ENCODE peak calls at places on chromosomes 3 and 15, in five cellular contexts. One of them, this sample, is unnamed.

GRCh38 chr3:163809540-163809993 is 1268.7 kb downstream of the SI start:
- DNase-seq in GM19239: no peak
- DNase-seq in amniotic stem cell: no peak
- DNase-seq in anterior cingulate cortex: no peak
- DNase-seq in NCI-H187 treated with DMSO at 0.1 percent for 48 hours: no peak
- DNase-seq in this sample: no peak

GRCh38 chr3:99131876-99132275 is 230.4 kb upstream of the DCBLD2 start:
- DNase-seq in anterior cingulate cortex: no peak
- DNase-seq in amniotic stem cell: no peak
- DNase-seq in NCI-H187 treated with DMSO at 0.1 percent for 48 hours: no peak
- DNase-seq in GM19239: no peak
- DNase-seq in this sample: no peak

GRCh38 chr15:68796576-68796975 is 24.1 kb downstream of the ANP32A start:
- DNase-seq in anterior cingulate cortex: no peak
- DNase-seq in GM19239: no peak
- DNase-seq in amniotic stem cell: no peak
- DNase-seq in NCI-H187 treated with DMSO at 0.1 percent for 48 hours: no peak
- DNase-seq in this sample: no peak

GRCh38 chr3:18900994-18901393 is 247.3 kb upstream of the KCNH8 start:
- DNase-seq in amniotic stem cell: no peak
- DNase-seq in anterior cingulate cortex: no peak
- DNase-seq in NCI-H187 treated with DMSO at 0.1 percent for 48 hours: no peak
- DNase-seq in GM19239: no peak
- DNase-seq in this sample: no peak

GRCh38 chr15:69615756-69616155 is 163.1 kb downstream of the RPLP1 start:
- DNase-seq in GM19239: no peak
- DNase-seq in NCI-H187 treated with DMSO at 0.1 percent for 48 hours: no peak
- DNase-seq in amniotic stem cell: no peak
- DNase-seq in anterior cingulate cortex: no peak
- DNase-seq in this sample: no peak

GRCh38 chr3:76585794-76586392 is 454.0 kb upstream of the ROBO2 start:
- DNase-seq in amniotic stem cell: peak
- DNase-seq in NCI-H187 treated with DMSO at 0.1 percent for 48 hours: no peak
- DNase-seq in anterior cingulate cortex: no peak
- DNase-seq in GM19239: no peak
- DNase-seq in this sample: no peak

GRCh38 chr3:149895339-149895738 is 75.4 kb downstream of the PFN2 start:
- DNase-seq in amniotic stem cell: no peak
- DNase-seq in anterior cingulate cortex: no peak
- DNase-seq in NCI-H187 treated with DMSO at 0.1 percent for 48 hours: no peak
- DNase-seq in GM19239: no peak
- DNase-seq in this sample: no peak

GRCh38 chr3:103169289-103169688 is 734.5 kb downstream of the ZPLD1 start:
- DNase-seq in anterior cingulate cortex: no peak
- DNase-seq in NCI-H187 treated with DMSO at 0.1 percent for 48 hours: no peak
- DNase-seq in GM19239: no peak
- DNase-seq in amniotic stem cell: no peak
- DNase-seq in this sample: no peak

GRCh38 chr3:153331676-153332075 is 169.7 kb downstream of the RAP2B start:
- DNase-seq in anterior cingulate cortex: no peak
- DNase-seq in NCI-H187 treated with DMSO at 0.1 percent for 48 hours: no peak
- DNase-seq in GM19239: no peak
- DNase-seq in amniotic stem cell: no peak
- DNase-seq in this sample: no peak

GRCh38 chr3:12730511-12731234 is 28.4 kb downstream of the TMEM40 start:
- DNase-seq in GM19239: no peak
- DNase-seq in anterior cingulate cortex: no peak
- DNase-seq in amniotic stem cell: no peak
- DNase-seq in NCI-H187 treated with DMSO at 0.1 percent for 48 hours: no peak
- DNase-seq in this sample: no peak

GRCh38 chr3:177379045-177379444 is 181.8 kb upstream of the TBL1XR1 start:
- DNase-seq in GM19239: no peak
- DNase-seq in NCI-H187 treated with DMSO at 0.1 percent for 48 hours: no peak
- DNase-seq in anterior cingulate cortex: no peak
- DNase-seq in amniotic stem cell: no peak
- DNase-seq in this sample: no peak

GRCh38 chr3:47578691-47579632 is at the start of gene CSPG5:
- DNase-seq in amniotic stem cell: no peak
- DNase-seq in NCI-H187 treated with DMSO at 0.1 percent for 48 hours: no peak
- DNase-seq in GM19239: peak
- DNase-seq in anterior cingulate cortex: peak
- DNase-seq in this sample: peak

GRCh38 chr3:23602895-23603443 is 202.8 kb upstream of the UBE2E1 start:
- DNase-seq in amniotic stem cell: no peak
- DNase-seq in anterior cingulate cortex: no peak
- DNase-seq in NCI-H187 treated with DMSO at 0.1 percent for 48 hours: no peak
- DNase-seq in GM19239: no peak
- DNase-seq in this sample: no peak

GRCh38 chr3:139564290-139564861 is 24.8 kb upstream of the RBP1 start:
- DNase-seq in NCI-H187 treated with DMSO at 0.1 percent for 48 hours: no peak
- DNase-seq in GM19239: no peak
- DNase-seq in anterior cingulate cortex: no peak
- DNase-seq in amniotic stem cell: no peak
- DNase-seq in this sample: no peak

GRCh38 chr3:136110481-136110880 is 85.7 kb downstream of the MSL2 start:
- DNase-seq in NCI-H187 treated with DMSO at 0.1 percent for 48 hours: no peak
- DNase-seq in amniotic stem cell: no peak
- DNase-seq in anterior cingulate cortex: no peak
- DNase-seq in GM19239: no peak
- DNase-seq in this sample: no peak

GRCh38 chr15:36777941-36778340 is 198.5 kb downstream of the CDIN1 start:
- DNase-seq in NCI-H187 treated with DMSO at 0.1 percent for 48 hours: no peak
- DNase-seq in amniotic stem cell: no peak
- DNase-seq in GM19239: no peak
- DNase-seq in anterior cingulate cortex: no peak
- DNase-seq in this sample: no peak

GRCh38 chr3:1700650-1701049 is 398.0 kb upstream of the CNTN4 start:
- DNase-seq in NCI-H187 treated with DMSO at 0.1 percent for 48 hours: no peak
- DNase-seq in anterior cingulate cortex: no peak
- DNase-seq in amniotic stem cell: no peak
- DNase-seq in GM19239: no peak
- DNase-seq in this sample: no peak

GRCh38 chr3:105930733-105931132 is 61.9 kb upstream of the CBLB start:
- DNase-seq in amniotic stem cell: no peak
- DNase-seq in NCI-H187 treated with DMSO at 0.1 percent for 48 hours: no peak
- DNase-seq in GM19239: no peak
- DNase-seq in anterior cingulate cortex: no peak
- DNase-seq in this sample: no peak

GRCh38 chr15:78913012-78913411 is 31.8 kb downstream of the CTSH start:
- DNase-seq in NCI-H187 treated with DMSO at 0.1 percent for 48 hours: no peak
- DNase-seq in amniotic stem cell: no peak
- DNase-seq in GM19239: no peak
- DNase-seq in anterior cingulate cortex: no peak
- DNase-seq in this sample: no peak

GRCh38 chr3:71101014-71101413 is 482.5 kb downstream of the FOXP1 start:
- DNase-seq in NCI-H187 treated with DMSO at 0.1 percent for 48 hours: no peak
- DNase-seq in GM19239: no peak
- DNase-seq in amniotic stem cell: peak
- DNase-seq in anterior cingulate cortex: no peak
- DNase-seq in this sample: no peak

GRCh38 chr15:43930079-43930478 is 103.3 kb downstream of the WDR76 start:
- DNase-seq in GM19239: no peak
- DNase-seq in amniotic stem cell: no peak
- DNase-seq in anterior cingulate cortex: no peak
- DNase-seq in NCI-H187 treated with DMSO at 0.1 percent for 48 hours: no peak
- DNase-seq in this sample: no peak

GRCh38 chr3:127791221-127791913 is 30.9 kb downstream of the MGLL start:
- DNase-seq in GM19239: peak
- DNase-seq in NCI-H187 treated with DMSO at 0.1 percent for 48 hours: peak
- DNase-seq in amniotic stem cell: peak
- DNase-seq in anterior cingulate cortex: no peak
- DNase-seq in this sample: no peak

GRCh38 chr3:100710355-100711198 is 1.3 kb downstream of the TFG start:
- DNase-seq in anterior cingulate cortex: no peak
- DNase-seq in GM19239: peak
- DNase-seq in NCI-H187 treated with DMSO at 0.1 percent for 48 hours: no peak
- DNase-seq in amniotic stem cell: peak
- DNase-seq in this sample: peak

GRCh38 chr15:45230246-45230965 is 21.6 kb upstream of the SLC28A2 start:
- DNase-seq in anterior cingulate cortex: no peak
- DNase-seq in amniotic stem cell: no peak
- DNase-seq in NCI-H187 treated with DMSO at 0.1 percent for 48 hours: no peak
- DNase-seq in GM19239: no peak
- DNase-seq in this sample: no peak

GRCh38 chr15:31437686-31438085 is 111.1 kb downstream of the KLF13 start:
- DNase-seq in amniotic stem cell: no peak
- DNase-seq in NCI-H187 treated with DMSO at 0.1 percent for 48 hours: no peak
- DNase-seq in anterior cingulate cortex: no peak
- DNase-seq in GM19239: no peak
- DNase-seq in this sample: peak

GRCh38 chr3:47594792-47595191 is 16.1 kb upstream of the CSPG5 start:
- DNase-seq in NCI-H187 treated with DMSO at 0.1 percent for 48 hours: no peak
- DNase-seq in amniotic stem cell: no peak
- DNase-seq in GM19239: no peak
- DNase-seq in anterior cingulate cortex: no peak
- DNase-seq in this sample: no peak

GRCh38 chr15:94042163-94042954 is 189.0 kb upstream of the MCTP2 start:
- DNase-seq in amniotic stem cell: no peak
- DNase-seq in anterior cingulate cortex: no peak
- DNase-seq in GM19239: no peak
- DNase-seq in NCI-H187 treated with DMSO at 0.1 percent for 48 hours: no peak
- DNase-seq in this sample: no peak

GRCh38 chr15:72230197-72231065 is 559 bp downstream of the PKM start:
- DNase-seq in NCI-H187 treated with DMSO at 0.1 percent for 48 hours: no peak
- DNase-seq in GM19239: no peak
- DNase-seq in amniotic stem cell: peak
- DNase-seq in anterior cingulate cortex: peak
- DNase-seq in this sample: peak

GRCh38 chr3:51974277-51974962 is 444 bp upstream of the ABHD14A start:
- DNase-seq in amniotic stem cell: no peak
- DNase-seq in anterior cingulate cortex: peak
- DNase-seq in NCI-H187 treated with DMSO at 0.1 percent for 48 hours: no peak
- DNase-seq in GM19239: no peak
- DNase-seq in this sample: no peak

GRCh38 chr3:98032881-98033280 is 2.2 kb downstream of the GABRR3 start:
- DNase-seq in amniotic stem cell: no peak
- DNase-seq in anterior cingulate cortex: no peak
- DNase-seq in NCI-H187 treated with DMSO at 0.1 percent for 48 hours: peak
- DNase-seq in GM19239: no peak
- DNase-seq in this sample: no peak

GRCh38 chr15:74901612-74902063 is 5.0 kb downstream of the FAM219B start:
- DNase-seq in anterior cingulate cortex: peak
- DNase-seq in GM19239: peak
- DNase-seq in amniotic stem cell: no peak
- DNase-seq in NCI-H187 treated with DMSO at 0.1 percent for 48 hours: no peak
- DNase-seq in this sample: peak

GRCh38 chr3:5564278-5564666 is 376.8 kb downstream of the EDEM1 start:
- DNase-seq in anterior cingulate cortex: no peak
- DNase-seq in NCI-H187 treated with DMSO at 0.1 percent for 48 hours: no peak
- DNase-seq in GM19239: no peak
- DNase-seq in amniotic stem cell: no peak
- DNase-seq in this sample: no peak

GRCh38 chr15:74869726-74870407 is 3.3 kb downstream of the SCAMP2 start:
- DNase-seq in amniotic stem cell: no peak
- DNase-seq in GM19239: peak
- DNase-seq in NCI-H187 treated with DMSO at 0.1 percent for 48 hours: no peak
- DNase-seq in anterior cingulate cortex: peak
- DNase-seq in this sample: peak

GRCh38 chr3:184635774-184636173 is 74.2 kb downstream of the EPHB3 start:
- DNase-seq in anterior cingulate cortex: no peak
- DNase-seq in GM19239: no peak
- DNase-seq in amniotic stem cell: no peak
- DNase-seq in NCI-H187 treated with DMSO at 0.1 percent for 48 hours: no peak
- DNase-seq in this sample: no peak

GRCh38 chr3:125967156-125967555 is 1.8 kb upstream of the ROPN1B start:
- DNase-seq in GM19239: no peak
- DNase-seq in amniotic stem cell: no peak
- DNase-seq in NCI-H187 treated with DMSO at 0.1 percent for 48 hours: peak
- DNase-seq in anterior cingulate cortex: no peak
- DNase-seq in this sample: no peak

GRCh38 chr3:30700702-30701321 is 94.4 kb downstream of the TGFBR2 start:
- DNase-seq in amniotic stem cell: no peak
- DNase-seq in anterior cingulate cortex: no peak
- DNase-seq in NCI-H187 treated with DMSO at 0.1 percent for 48 hours: no peak
- DNase-seq in GM19239: no peak
- DNase-seq in this sample: no peak

GRCh38 chr3:5553203-5553602 is 365.7 kb downstream of the EDEM1 start:
- DNase-seq in anterior cingulate cortex: no peak
- DNase-seq in NCI-H187 treated with DMSO at 0.1 percent for 48 hours: no peak
- DNase-seq in GM19239: no peak
- DNase-seq in amniotic stem cell: no peak
- DNase-seq in this sample: no peak

This sample was measured in stimulated activated effector memory CD8-positive, alpha-beta T cell treated with anti-CD3 and anti-CD28 coated beads, Interleukin-12 subunit alpha, Interleukin-12 subunit beta, amount 100 ng/mL, for 72 hours.